ENCODE peak calls at places on chromosomes 13 and 19, in ten cellular contexts. H is ovary; L is astrocyte of the spinal cord; J is CD8-positive, alpha-beta T cell; F is BE2C; K is psoas muscle; D is uterus; V is heart left ventricle; N is tibial nerve; O is AG04450. C is an unnamed sample.

GRCh38 chr19:7729211-7729610 is 2.7 kb downstream of the CLEC4G start:
- DNase-seq in N (no peak), F (no peak), O (no peak), K (no peak), J (no peak), H (no peak), L (no peak), V (no peak), D (no peak), C (no peak)

GRCh38 chr13:101209206-101209893 is 207.0 kb downstream of the NALCN start:
- DNase-seq in L (no peak), H (no peak), J (no peak), N (no peak), F (no peak), O (no peak), D (no peak), V (no peak), K (no peak), C (no peak)

GRCh38 chr13:64793592-64793991 is 2436.5 kb downstream of the PCDH9 start:
- DNase-seq in N (no peak), K (no peak), F (no peak), V (no peak), H (no peak), O (no peak), L (no peak), D (no peak), J (no peak), C (no peak)

GRCh38 chr19:18379803-18380747 is 5.9 kb upstream of the GDF15 start:
- DNase-seq in H (peak), J (no peak), V (peak), N (peak), L (peak), K (peak), F (no peak), D (peak), O (peak), C (peak)

GRCh38 chr13:40031031-40031430 is 375.6 kb downstream of the COG6 start:
- DNase-seq in O (peak), K (no peak), N (no peak), D (no peak), J (no peak), L (peak), H (no peak), V (no peak), F (no peak), C (peak)

GRCh38 chr19:55070755-55071502 is 4.7 kb upstream of the EPS8L1 start:
- DNase-seq in N (no peak), D (no peak), L (peak), K (no peak), J (no peak), F (no peak), V (no peak), O (peak), H (no peak), C (no peak)

GRCh38 chr13:44703371-44703770 is 127.2 kb upstream of the TSC22D1 start:
- DNase-seq in J (no peak), H (no peak), N (no peak), L (peak), D (no peak), O (no peak), F (no peak), V (no peak), K (no peak), C (no peak)

GRCh38 chr19:4096049-4096892 is 27.7 kb downstream of the MAP2K2 start:
- DNase-seq in V (peak), O (no peak), K (peak), H (no peak), L (no peak), D (no peak), J (no peak), N (no peak), F (no peak), C (no peak)

GRCh38 chr19:17779281-17779930 is 15.5 kb upstream of the B3GNT3 start:
- DNase-seq in D (no peak), F (no peak), J (no peak), H (peak), N (peak), V (peak), O (no peak), L (no peak), K (no peak), C (no peak)

GRCh38 chr13:93690139-93690538 is 463.5 kb downstream of the GPC6 start:
- DNase-seq in K (no peak), F (no peak), O (no peak), D (no peak), V (no peak), N (peak), L (peak), H (peak), J (no peak), C (peak)

GRCh38 chr19:47239610-47240296 is 8.8 kb upstream of the BBC3 start:
- DNase-seq in F (peak), D (peak), H (peak), L (peak), V (peak), N (no peak), K (peak), O (no peak), J (peak), C (no peak)

GRCh38 chr19:3434630-3435553 is 45.4 kb downstream of the SMIM24 start:
- DNase-seq in K (peak), H (peak), D (peak), F (peak), V (peak), N (peak), L (peak), O (peak), J (peak), C (peak)

GRCh38 chr13:38430761-38431160 is 81.1 kb downstream of the UFM1 start:
- DNase-seq in O (no peak), K (no peak), D (no peak), N (no peak), F (no peak), L (no peak), J (no peak), H (no peak), V (no peak), C (no peak)

GRCh38 chr19:47068876-47069406 is 20.5 kb upstream of the TMEM160 start:
- DNase-seq in N (no peak), K (no peak), V (no peak), H (no peak), F (no peak), D (no peak), J (no peak), L (no peak), O (no peak), C (no peak)

GRCh38 chr13:110298566-110299321 is 8.2 kb downstream of the COL4A1 start:
- DNase-seq in D (no peak), J (no peak), V (peak), H (peak), F (no peak), K (no peak), O (no peak), L (no peak), N (no peak), C (no peak)

GRCh38 chr19:14427461-14427860 is 5.6 kb upstream of the PKN1 start:
- DNase-seq in J (no peak), V (no peak), D (no peak), O (no peak), N (no peak), H (no peak), L (no peak), F (no peak), K (no peak), C (no peak)

GRCh38 chr19:11171144-11171543 is 15.6 kb upstream of the SPC24 start:
- DNase-seq in H (no peak), J (no peak), D (no peak), N (no peak), O (no peak), V (no peak), F (no peak), L (no peak), K (no peak), C (no peak)

GRCh38 chr13:82847595-82847994 is 1034.7 kb downstream of the SLITRK1 start:
- DNase-seq in D (no peak), F (no peak), K (no peak), H (no peak), L (no peak), J (no peak), V (no peak), N (no peak), O (no peak), C (no peak)

GRCh38 chr13:20186771-20187170 is 6.0 kb downstream of the GJB2 start:
- DNase-seq in O (no peak), L (no peak), K (no peak), D (no peak), F (no peak), V (no peak), N (no peak), H (no peak), J (no peak), C (no peak)

GRCh38 chr13:76723551-76724232 is 162.5 kb downstream of the KCTD12 start:
- DNase-seq in H (peak), J (peak), D (no peak), K (no peak), N (no peak), F (no peak), O (peak), L (peak), V (peak), C (peak)

GRCh38 chr13:100221166-100221565 is 132.3 kb downstream of the PCCA start:
- DNase-seq in K (no peak), H (no peak), J (no peak), F (no peak), N (no peak), O (no peak), V (no peak), L (no peak), D (no peak), C (no peak)

GRCh38 chr13:42720116-42720857 is 61.1 kb upstream of the FAM216B start:
- DNase-seq in J (no peak), V (no peak), N (no peak), K (no peak), O (peak), H (peak), L (peak), D (peak), F (peak), C (peak)

GRCh38 chr19:4866595-4867424 is 657 bp downstream of the PLIN3 start:
- DNase-seq in L (peak), H (peak), J (peak), O (no peak), D (peak), N (peak), V (peak), K (peak), F (no peak), C (no peak)

GRCh38 chr13:94384217-94384905 is 95.1 kb downstream of the DCT start:
- DNase-seq in K (no peak), F (no peak), J (no peak), N (no peak), O (peak), H (no peak), V (no peak), L (no peak), D (no peak), C (no peak)

GRCh38 chr13:40453666-40454030 is 212.8 kb downstream of the FOXO1 start:
- DNase-seq in D (no peak), J (no peak), F (no peak), N (no peak), K (no peak), L (no peak), H (no peak), O (no peak), V (no peak), C (no peak)

GRCh38 chr13:50650478-50650877 is 193.0 kb downstream of the DLEU7 start:
- DNase-seq in J (no peak), N (no peak), O (no peak), V (no peak), L (no peak), F (no peak), H (no peak), K (no peak), D (no peak), C (no peak)

GRCh38 chr13:75715598-75716523 is 79.7 kb downstream of the LMO7 start:
- DNase-seq in H (no peak), D (no peak), L (peak), K (no peak), V (no peak), J (no peak), N (no peak), F (no peak), O (no peak), C (no peak)

GRCh38 chr13:112333756-112334543 is 42.2 kb upstream of the SPACA7 start:
- DNase-seq in H (no peak), F (no peak), L (no peak), J (no peak), O (no peak), N (no peak), V (no peak), D (no peak), K (no peak), C (no peak)

GRCh38 chr19:12828494-12828893 is 5.9 kb downstream of the RTBDN start:
- DNase-seq in O (no peak), F (peak), H (no peak), L (no peak), J (no peak), K (no peak), N (no peak), V (no peak), D (no peak), C (no peak)

GRCh38 chr19:8500158-8500557 is 2.3 kb downstream of the PRAM1 start:
- DNase-seq in F (no peak), L (no peak), K (no peak), V (no peak), J (no peak), H (no peak), O (no peak), D (no peak), N (no peak), C (no peak)

DNA sequence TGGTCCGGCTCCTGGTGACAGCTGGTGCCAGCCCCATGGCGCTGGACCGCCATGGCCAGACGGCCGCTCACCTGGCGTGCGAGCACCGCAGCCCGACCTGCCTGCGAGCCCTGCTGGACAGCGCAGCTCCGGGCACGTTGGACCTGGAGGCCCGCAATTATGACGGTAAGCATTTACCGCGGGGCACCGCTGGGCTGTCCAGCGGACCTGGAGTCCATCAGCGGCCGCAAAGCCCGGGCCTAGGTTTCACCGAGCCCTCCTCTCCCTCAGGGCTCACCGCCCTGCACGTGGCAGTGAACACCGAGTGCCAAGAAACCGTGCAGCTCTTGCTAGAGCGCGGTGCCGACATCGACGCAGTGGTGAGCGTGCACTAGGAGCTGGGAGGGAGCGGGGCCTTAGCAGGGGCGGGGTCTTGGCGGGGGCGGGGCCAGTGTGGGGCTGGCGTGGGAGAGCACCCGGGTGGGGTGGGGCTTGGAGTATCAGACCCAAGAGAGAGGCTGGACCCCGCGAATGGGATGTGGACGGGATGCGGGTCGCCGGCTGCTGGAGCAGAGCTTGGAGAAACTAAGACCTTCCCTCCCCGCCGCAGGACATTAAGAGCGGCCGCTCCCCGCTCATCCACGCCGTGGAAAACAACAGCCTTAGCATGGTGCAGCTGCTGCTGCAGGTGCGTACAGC is 8.7 kb downstream of the BCL3 start:
- DNase-seq in F (peak), L (peak), N (peak), D (peak), J (no peak), H (peak), V (peak), K (peak), O (no peak), C (no peak)
- TF ChIP-seq CTCF in F (no peak), L (no peak), N (no peak), D (no peak), J (no peak), H (no peak), V (no peak), K (no peak), O (no peak), C (no peak)

GRCh38 chr13:114027046-114027760 is 53.3 kb upstream of the C13orf46 start:
- DNase-seq in O (no peak), F (no peak), K (peak), D (no peak), L (peak), H (peak), J (no peak), N (no peak), V (peak), C (peak)

GRCh38 chr13:114025432-114026127 is 51.7 kb upstream of the C13orf46 start:
- DNase-seq in H (peak), J (no peak), K (no peak), V (peak), N (no peak), F (peak), L (peak), O (peak), D (peak), C (no peak)

GRCh38 chr13:114024603-114025431 is 50.9 kb upstream of the C13orf46 start:
- DNase-seq in N (no peak), F (no peak), H (no peak), O (no peak), D (no peak), L (no peak), K (no peak), V (peak), J (no peak), C (no peak)

GRCh38 chr13:114027826-114028225 is 54.0 kb upstream of the C13orf46 start:
- DNase-seq in K (no peak), L (no peak), H (no peak), N (no peak), V (peak), O (no peak), D (no peak), J (no peak), F (no peak), C (no peak)

DNA sequence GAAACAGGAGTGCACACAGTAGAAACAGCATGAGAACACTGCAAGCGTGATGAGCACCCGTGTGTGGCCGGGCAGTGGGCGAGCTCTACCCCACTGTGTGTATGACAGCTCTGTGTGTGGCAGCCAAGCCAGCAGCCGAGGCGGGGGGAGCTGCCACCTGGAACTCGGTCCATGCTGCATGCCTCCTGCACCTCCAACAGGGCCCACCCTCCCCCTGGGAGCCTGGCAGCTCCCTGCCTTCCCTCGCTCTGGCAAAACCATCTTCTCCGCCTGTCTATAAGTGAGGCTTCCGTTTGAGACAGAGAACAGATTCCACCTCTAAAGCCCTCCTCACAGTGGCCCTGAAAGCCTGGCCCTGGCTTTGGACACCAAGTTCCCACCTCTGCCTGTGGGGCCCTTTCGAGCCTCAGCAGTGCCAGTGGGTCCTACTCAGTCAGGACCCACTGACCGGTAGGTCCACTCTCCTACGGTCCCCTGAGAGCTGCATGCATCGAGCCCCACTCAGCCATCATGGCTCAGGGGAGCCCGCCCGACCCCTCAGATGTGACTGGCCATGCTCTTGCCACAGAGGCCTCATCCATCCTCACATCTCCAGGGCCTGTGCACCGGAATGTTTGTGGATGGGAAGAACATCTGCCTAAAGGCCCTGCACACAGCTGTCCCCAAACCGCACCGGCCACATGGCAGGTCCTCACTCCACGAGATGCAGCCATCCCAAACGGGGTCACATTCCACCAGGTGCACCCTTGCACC is 52.4 kb upstream of the C13orf46 start:
- DNase-seq in F (no peak), L (no peak), J (no peak), K (no peak), N (no peak), O (no peak), D (no peak), H (no peak), V (peak), C (no peak)
- H3K4me3 ChIP-seq in F (no peak), L (no peak), J (no peak), K (no peak), N (no peak), O (no peak), D (no peak), H (no peak), V (no peak), C (no peak)

DNA sequence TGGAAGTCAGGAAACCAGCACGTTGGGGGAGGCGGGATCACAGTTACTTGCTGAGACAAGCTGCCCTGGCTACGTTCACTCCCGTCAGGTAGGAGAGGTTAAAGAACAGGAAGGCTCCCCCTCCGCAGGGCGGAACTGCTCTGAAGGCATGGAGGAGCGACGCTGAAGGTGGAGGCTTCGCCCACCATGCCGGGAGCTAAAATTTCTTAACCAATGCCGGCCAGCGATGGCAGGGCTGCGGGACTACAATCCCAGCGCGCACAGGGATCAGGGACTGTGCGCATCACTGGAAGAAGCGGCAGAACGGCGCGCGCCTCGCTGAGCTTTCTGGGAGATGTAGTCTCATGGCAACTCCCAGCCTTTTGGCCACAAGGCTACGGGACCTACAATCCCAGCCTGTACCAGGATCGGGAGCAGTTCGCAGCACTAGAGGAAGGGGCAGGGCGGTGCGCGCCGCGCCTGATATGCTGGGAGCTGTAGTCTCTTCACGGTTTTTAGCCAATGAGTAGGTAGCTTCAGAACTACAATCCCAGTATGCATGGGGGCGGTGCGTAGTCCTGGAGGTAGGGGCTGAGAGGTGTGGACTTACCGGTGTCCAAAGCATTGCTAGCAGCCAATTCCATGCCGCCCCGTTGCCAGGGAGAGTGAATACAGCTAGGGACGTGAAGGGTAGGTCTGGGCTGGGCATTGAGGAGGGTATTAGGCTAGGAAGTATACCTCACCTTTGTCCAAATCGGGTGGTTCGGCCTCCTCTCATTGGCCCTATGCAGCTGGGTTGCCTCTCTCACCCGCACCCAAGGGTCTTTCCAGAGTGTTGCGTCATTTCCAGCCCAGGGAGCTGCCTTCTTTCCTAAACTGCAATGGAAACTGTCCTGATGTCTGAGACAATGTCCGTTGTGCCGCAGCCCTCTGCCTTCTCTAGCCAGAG is 12.8 kb upstream of the ZNF682 start:
- DNase-seq in F (peak), K (peak), N (peak), L (peak), J (peak), V (peak), D (peak), O (peak), H (peak), C (peak)
- TF ChIP-seq CTCF in F (no peak), K (no peak), N (peak), L (no peak), J (no peak), V (peak), D (peak), O (no peak), H (no peak), C (no peak)

DNA sequence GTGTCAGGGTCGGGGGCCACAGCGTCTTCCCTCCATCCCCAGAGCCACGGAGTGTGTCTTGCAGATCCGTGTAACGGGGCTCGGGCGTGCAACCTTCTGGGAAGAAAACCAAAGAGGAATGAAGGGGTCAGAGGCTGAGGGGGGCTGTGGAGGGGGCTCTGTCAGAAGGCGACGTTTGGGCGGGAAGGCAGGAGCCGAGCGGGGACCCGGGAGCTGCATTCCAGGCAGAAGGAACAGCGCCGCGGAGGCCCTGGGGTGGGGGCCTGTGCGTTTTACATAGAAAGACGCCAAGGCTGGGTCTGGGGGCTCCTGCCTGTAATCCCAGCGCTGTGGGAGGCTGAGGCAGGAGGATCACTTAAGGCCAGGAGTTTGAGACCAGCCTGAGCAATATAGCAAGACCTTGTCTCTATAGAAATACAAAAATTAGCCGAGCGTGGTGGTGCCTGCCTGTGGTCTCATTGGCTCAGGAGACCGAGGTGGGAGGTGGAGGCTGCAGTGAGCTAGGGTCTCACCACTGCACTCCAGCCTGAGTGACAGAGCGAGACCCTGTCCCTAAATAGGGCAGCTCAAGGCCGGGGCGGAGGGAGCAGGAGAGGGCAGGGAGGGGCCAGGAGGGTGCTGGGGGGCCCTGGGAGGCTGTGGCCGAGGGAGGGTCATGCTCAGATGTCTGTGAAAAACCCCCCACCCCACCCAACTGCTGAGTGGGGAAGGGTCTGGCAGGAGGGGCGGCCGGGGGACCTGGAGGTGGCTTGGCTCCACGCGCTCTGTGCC is 27.9 kb downstream of the ARID3A start:
- DNase-seq in V (no peak), J (no peak), F (peak), O (no peak), H (peak), D (no peak), L (no peak), N (no peak), K (no peak), C (no peak)
- H3K4me3 ChIP-seq in V (no peak), J (no peak), F (no peak), O (no peak), H (no peak), D (no peak), L (no peak), N (no peak), K (no peak), C (no peak)

C was measured in astrocyte of the cerebellum.